ENCODE peak calls at places on chromosomes 6 and 20, in four cellular contexts. S, L, A and Q are unnamed samples.

GRCh38 chr6:26490576-26490964 is 9.5 kb upstream of the BTN1A1 start:
- DNase-seq in A (no peak), S (no peak), L (no peak), Q (no peak)

GRCh38 chr6:24872769-24873168 is 63.0 kb downstream of the RIPOR2 start:
- DNase-seq in L (no peak), A (no peak), S (peak; percentile 67), Q (no peak)

GRCh38 chr6:122838060-122838780 is 49.2 kb downstream of the SMPDL3A start:
- DNase-seq in A (peak; percentile 58), L (no peak), S (no peak), Q (no peak)

GRCh38 chr6:129755787-129756186 is 45.8 kb upstream of the ARHGAP18 start:
- DNase-seq in S (no peak), A (no peak), L (no peak), Q (no peak)

GRCh38 chr20:55166063-55166462 is 690.7 kb downstream of the DOK5 start:
- DNase-seq in S (peak; percentile 80), L (no peak), A (no peak), Q (no peak)

GRCh38 chr6:166939894-166940293 is 16.5 kb downstream of the RNASET2 start:
- DNase-seq in L (no peak), S (no peak), A (no peak), Q (no peak)

GRCh38 chr20:11218035-11218680 is 544.4 kb upstream of the JAG1 start:
- DNase-seq in S (no peak), L (no peak), A (no peak), Q (no peak)

GRCh38 chr6:141906569-141907080 is 226.1 kb upstream of the GJE1 start:
- DNase-seq in A (no peak), S (no peak), L (no peak), Q (no peak)

GRCh38 chr6:105485456-105485855 is 82.6 kb upstream of the PREP start:
- DNase-seq in A (no peak), S (peak; percentile 20), L (no peak), Q (no peak)

GRCh38 chr6:23106951-23107350 is 537.6 kb downstream of the HDGFL1 start:
- DNase-seq in L (no peak), A (peak; percentile 1), S (no peak), Q (no peak)

GRCh38 chr6:36752886-36753506 is 55.4 kb downstream of the RAB44 start:
- DNase-seq in L (no peak), S (no peak), A (no peak), Q (peak; percentile 39)